ENCODE peak calls at places on chromosomes 4 and X, in five cellular contexts. H is sciatic nerve; X is NCI-H146; G is stimulated activated CD4-positive, alpha-beta T cell treated with anti-CD3 and anti-CD28 coated beads, Interleukin-2, amount 100 ng/mL, for 24 hours; U is HCT116. Y is an unnamed sample.

GRCh38 chrX:134694333-134694925 is 36.2 kb upstream of the PLAC1 start:
- DNase-seq in H (no peak), X (no peak), U (no peak), G (no peak), Y (no peak)

GRCh38 chr4:113556382-113557134 is 205.0 kb downstream of the CAMK2D start:
- DNase-seq in H (no peak), X (no peak), G (no peak), U (no peak), Y (no peak)

GRCh38 chrX:793216-793770 is 162.7 kb downstream of the SHOX start:
- DNase-seq in H (no peak), U (no peak), X (no peak), G (no peak), Y (no peak)

GRCh38 chrX:77899081-77899828 is at the start of gene COX7B:
- DNase-seq in U (peak; percentile 94), H (peak; percentile 61), X (peak; percentile 96), G (peak; percentile 33), Y (peak; percentile 96)

GRCh38 chr4:149426461-149426860 is 389.2 kb downstream of the IQCM start:
- DNase-seq in U (no peak), X (no peak), G (no peak), H (no peak), Y (no peak)

GRCh38 chr4:152392079-152392478 is 143.8 kb downstream of the FBXW7 start:
- DNase-seq in U (no peak), X (no peak), H (no peak), G (no peak), Y (no peak)

GRCh38 chr4:86496094-86497060 is 97.7 kb upstream of the PTPN13 start:
- DNase-seq in X (peak; percentile 1), G (peak; percentile 14), H (peak; percentile 69), U (peak; percentile 35), Y (no peak)

GRCh38 chr4:3252831-3253641 is 4.1 kb downstream of the MSANTD1 start:
- DNase-seq in U (no peak), H (peak; percentile 55), X (no peak), G (no peak), Y (no peak)

GRCh38 chr4:152202415-152202814 is 333.5 kb downstream of the FBXW7 start:
- DNase-seq in U (no peak), G (no peak), H (no peak), X (no peak), Y (no peak)

GRCh38 chrX:39063037-39063436 is 261.8 kb downstream of the MID1IP1 start:
- DNase-seq in H (no peak), X (no peak), G (no peak), U (no peak), Y (peak; percentile 16)

GRCh38 chrX:133645977-133646750 is 230.9 kb upstream of the GPC4 start:
- DNase-seq in G (no peak), H (no peak), U (no peak), X (no peak), Y (no peak)

GRCh38 chr4:17633600-17633999 is 19.2 kb downstream of the MED28 start:
- DNase-seq in X (no peak), U (no peak), H (no peak), G (no peak), Y (no peak)

GRCh38 chr4:189088783-189089182 is 851.9 kb upstream of the FRG1 start:
- DNase-seq in X (peak; percentile 41), H (no peak), U (no peak), G (no peak), Y (no peak)

GRCh38 chrX:13469963-13470679 is 99.3 kb upstream of the EGFL6 start:
- DNase-seq in X (no peak), U (no peak), G (no peak), H (no peak), Y (no peak)

GRCh38 chr4:74038161-74039064 is at the start of gene CXCL3:
- DNase-seq in G (peak; percentile 17), U (no peak), H (peak; percentile 84), X (peak; percentile 25), Y (no peak)

GRCh38 chrX:16606142-16606720 is 43.7 kb upstream of the S100G start:
- DNase-seq in U (no peak), G (no peak), X (no peak), H (no peak), Y (no peak)

GRCh38 chr4:29131304-29131703 is 1588.9 kb upstream of the PCDH7 start:
- DNase-seq in G (no peak), X (no peak), H (no peak), U (peak; percentile 1), Y (no peak)

GRCh38 chr4:77834403-77834802 is 15.2 kb upstream of the CNOT6L start:
- DNase-seq in G (no peak), H (no peak), U (no peak), X (no peak), Y (no peak)

GRCh38 chrX:15854080-15854655 is 445 bp downstream of the AP1S2 start:
- DNase-seq in H (peak; percentile 79), X (peak; percentile 60), G (peak; percentile 45), U (no peak), Y (no peak)

GRCh38 chr4:180455226-180455625 is 1788.0 kb upstream of the TENM3 start:
- DNase-seq in U (no peak), G (no peak), H (no peak), X (peak; percentile 58), Y (peak; percentile 74)

GRCh38 chr4:182624281-182624680 is 292.9 kb downstream of the DCTD start:
- DNase-seq in X (no peak), U (no peak), H (no peak), G (no peak), Y (no peak)

GRCh38 chr4:81896936-81897335 is 425.2 kb upstream of the RASGEF1B start:
- DNase-seq in X (peak; percentile 87), G (no peak), U (no peak), H (no peak), Y (no peak)

GRCh38 chr4:56870927-56871326 is 36.8 kb upstream of the REST start:
- DNase-seq in H (no peak), X (no peak), G (no peak), U (no peak), Y (peak; percentile 29)

GRCh38 chr4:159012381-159012780 is 90.5 kb upstream of the RAPGEF2 start:
- DNase-seq in X (no peak), U (no peak), H (no peak), G (no peak), Y (no peak)

GRCh38 chr4:145308598-145308997 is 128.2 kb upstream of the OTUD4 start:
- DNase-seq in H (no peak), X (no peak), G (no peak), U (no peak), Y (no peak)

GRCh38 chrX:19225906-19226305 is 103.6 kb upstream of the ADGRG2 start:
- DNase-seq in U (no peak), H (no peak), G (no peak), X (no peak), Y (peak; percentile 4)

GRCh38 chr4:57114973-57115372 is 4.8 kb upstream of the IGFBP7 start:
- DNase-seq in H (no peak), X (no peak), U (no peak), G (no peak), Y (no peak)

Y was measured in NCI-H748 treated with DMSO at 0.1 percent for 48 hours.